ENCODE peak calls at places on chromosome 5, in five cellular contexts. T, I, Z, L and G are unnamed samples.

GRCh38 chr5:179486596-179487051 is 63.7 kb upstream of the RUFY1 start:
- DNase-seq in T (no peak), I (no peak), Z (no peak), L (no peak), G (peak)

GRCh38 chr5:176545737-176546509 is 3.2 kb upstream of the CDHR2 start:
- DNase-seq in T (no peak), I (no peak), Z (peak), L (peak), G (no peak)

GRCh38 chr5:150108711-150109605 is 22.6 kb upstream of the CSF1R start:
- DNase-seq in T (no peak), I (no peak), Z (no peak), L (peak), G (no peak)

GRCh38 chr5:5906778-5907177 is 471.6 kb downstream of the MED10 start:
- DNase-seq in T (no peak), I (no peak), Z (no peak), L (no peak), G (no peak)

GRCh38 chr5:93654676-93655075 is 71.7 kb downstream of the NR2F1 start:
- DNase-seq in T (no peak), I (no peak), Z (no peak), L (no peak), G (no peak)

GRCh38 chr5:122385786-122386185 is 73.7 kb downstream of the SNCAIP start:
- DNase-seq in T (no peak), I (no peak), Z (no peak), L (no peak), G (no peak)

GRCh38 chr5:36734422-36734821 is 128.0 kb downstream of the SLC1A3 start:
- DNase-seq in T (no peak), I (no peak), Z (no peak), L (no peak), G (no peak)

GRCh38 chr5:12951846-12952245 is 992.6 kb downstream of the DNAH5 start:
- DNase-seq in T (no peak), I (no peak), Z (no peak), L (no peak), G (no peak)

GRCh38 chr5:24367211-24367610 is 277.6 kb downstream of the CDH10 start:
- DNase-seq in T (no peak), I (no peak), Z (no peak), L (no peak), G (no peak)

GRCh38 chr5:52690236-52690685 is 97.5 kb upstream of the ITGA1 start:
- DNase-seq in T (no peak), I (no peak), Z (no peak), L (no peak), G (no peak)

GRCh38 chr5:80276186-80276585 is 20.3 kb upstream of the SERINC5 start:
- DNase-seq in T (no peak), I (no peak), Z (no peak), L (no peak), G (no peak)

GRCh38 chr5:6496636-6497035 is 48.0 kb downstream of the UBE2QL1 start:
- DNase-seq in T (no peak), I (no peak), Z (no peak), L (no peak), G (no peak)

GRCh38 chr5:181221105-181221791 is 1.8 kb upstream of the TRIM41 start:
- DNase-seq in T (peak), I (no peak), Z (peak), L (no peak), G (no peak)

GRCh38 chr5:134515801-134516200 is 9.7 kb upstream of the JADE2 start:
- DNase-seq in T (no peak), I (no peak), Z (no peak), L (no peak), G (no peak)

GRCh38 chr5:60487466-60487865 is 212.5 kb downstream of the DEPDC1B start:
- DNase-seq in T (no peak), I (no peak), Z (no peak), L (no peak), G (no peak)

GRCh38 chr5:139272471-139273321 is 20.8 kb upstream of the MATR3 start:
- DNase-seq in T (no peak), I (no peak), Z (peak), L (no peak), G (peak)

GRCh38 chr5:172707285-172708182 is 63.5 kb downstream of the DUSP1 start:
- DNase-seq in T (no peak), I (no peak), Z (no peak), L (no peak), G (no peak)

GRCh38 chr5:41510176-41510831 is at the start of gene PLCXD3:
- DNase-seq in T (no peak), I (peak), Z (no peak), L (peak), G (peak)

GRCh38 chr5:139669681-139670368 is 21.7 kb downstream of the CXXC5 start:
- DNase-seq in T (no peak), I (peak), Z (peak), L (peak), G (peak)

GRCh38 chr5:57749396-57749795 is 266.8 kb upstream of the ACTBL2 start:
- DNase-seq in T (no peak), I (no peak), Z (no peak), L (no peak), G (no peak)

GRCh38 chr5:56910123-56910951 is 941 bp downstream of the SETD9 start:
- DNase-seq in T (peak), I (peak), Z (peak), L (peak), G (peak)

GRCh38 chr5:73950441-73950873 is 324.5 kb downstream of the ARHGEF28 start:
- DNase-seq in T (no peak), I (no peak), Z (no peak), L (no peak), G (no peak)

GRCh38 chr5:39100851-39101396 is 26.7 kb upstream of the RICTOR start:
- DNase-seq in T (no peak), I (no peak), Z (no peak), L (no peak), G (no peak)

GRCh38 chr5:160342413-160342941 is 27.9 kb downstream of the C1QTNF2 start:
- DNase-seq in T (no peak), I (no peak), Z (no peak), L (peak), G (no peak)

GRCh38 chr5:125835293-125836172 is 587.7 kb upstream of the GRAMD2B start:
- DNase-seq in T (peak), I (peak), Z (peak), L (peak), G (peak)

GRCh38 chr5:132662925-132663770 is 5.2 kb downstream of the IL13 start:
- DNase-seq in T (no peak), I (no peak), Z (no peak), L (peak), G (no peak)

GRCh38 chr5:109868737-109869136 is 179.0 kb downstream of the MAN2A1 start:
- DNase-seq in T (no peak), I (no peak), Z (no peak), L (no peak), G (no peak)

GRCh38 chr5:31434898-31435297 is 97.0 kb downstream of the DROSHA start:
- DNase-seq in T (no peak), I (no peak), Z (no peak), L (no peak), G (no peak)

GRCh38 chr5:179796877-179797608 is 3.3 kb downstream of the LTC4S start:
- DNase-seq in T (no peak), I (peak), Z (no peak), L (no peak), G (peak)

GRCh38 chr5:120463991-120464626 is at the start of gene PRR16:
- DNase-seq in T (no peak), I (peak), Z (peak), L (peak), G (peak)

GRCh38 chr5:36875789-36876388 is 680 bp upstream of the NIPBL start:
- DNase-seq in T (peak), I (peak), Z (peak), L (peak), G (peak)

GRCh38 chr5:18264126-18264882 is 630.0 kb downstream of the TAF11L14 start:
- DNase-seq in T (no peak), I (no peak), Z (no peak), L (no peak), G (no peak)

GRCh38 chr5:101676646-101677045 is 619.4 kb downstream of the SLCO4C1 start:
- DNase-seq in T (no peak), I (no peak), Z (no peak), L (no peak), G (no peak)

GRCh38 chr5:141492168-141492885 is 3.4 kb downstream of the PCDHGC5 start:
- DNase-seq in T (no peak), I (no peak), Z (no peak), L (no peak), G (no peak)

GRCh38 chr5:72179816-72180440 is 72.7 kb downstream of the MAP1B start:
- DNase-seq in T (no peak), I (no peak), Z (no peak), L (no peak), G (no peak)
- H3K27ac ChIP-seq in T (peak), I (peak), Z (peak), L (peak), G (no peak)

DNA sequence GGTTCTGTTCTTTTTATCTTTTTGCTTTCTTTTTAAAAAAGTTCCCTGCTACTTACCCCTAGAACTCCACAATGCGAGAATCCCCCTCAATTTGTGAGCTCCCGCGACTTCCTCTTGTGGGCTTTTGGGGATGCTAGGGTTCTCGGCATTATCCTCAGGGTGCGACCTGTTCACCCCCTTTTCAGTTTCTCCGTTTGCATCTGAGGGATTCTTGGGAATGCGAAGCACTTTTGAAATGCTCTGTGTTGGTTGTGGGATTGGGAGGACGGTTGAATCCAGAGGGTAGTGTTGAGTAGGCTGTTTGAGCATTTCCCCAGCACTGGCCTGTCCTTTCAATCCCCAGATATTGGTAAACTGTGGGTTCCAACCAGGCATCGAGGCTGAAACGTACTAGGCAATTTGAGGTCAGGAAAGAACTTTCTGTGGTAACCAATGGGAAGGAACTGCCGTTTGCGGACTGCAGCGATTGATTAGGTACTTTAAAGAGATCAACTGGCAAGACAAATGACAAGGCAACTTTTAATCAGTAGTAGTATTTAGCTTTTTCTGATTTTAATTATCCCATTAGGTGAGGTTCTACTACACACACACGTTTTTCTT is 415 bp downstream of the XRCC4 start:
- DNase-seq in T (no peak), I (no peak), Z (peak), L (no peak), G (no peak)
- TF ChIP-seq POLR2A in T (no peak), I (no peak), Z (no peak), L (no peak), G (no peak)

GRCh38 chr5:7801898-7802614 is 48.9 kb downstream of the CFAP90 start:
- DNase-seq in T (no peak), I (no peak), Z (no peak), L (no peak), G (no peak)

GRCh38 chr5:7802855-7803254 is 48.1 kb downstream of the CFAP90 start:
- DNase-seq in T (no peak), I (no peak), Z (no peak), L (no peak), G (no peak)

GRCh38 chr5:7808998-7809397 is 41.9 kb downstream of the CFAP90 start:
- DNase-seq in T (no peak), I (no peak), Z (no peak), L (no peak), G (no peak)

DNA sequence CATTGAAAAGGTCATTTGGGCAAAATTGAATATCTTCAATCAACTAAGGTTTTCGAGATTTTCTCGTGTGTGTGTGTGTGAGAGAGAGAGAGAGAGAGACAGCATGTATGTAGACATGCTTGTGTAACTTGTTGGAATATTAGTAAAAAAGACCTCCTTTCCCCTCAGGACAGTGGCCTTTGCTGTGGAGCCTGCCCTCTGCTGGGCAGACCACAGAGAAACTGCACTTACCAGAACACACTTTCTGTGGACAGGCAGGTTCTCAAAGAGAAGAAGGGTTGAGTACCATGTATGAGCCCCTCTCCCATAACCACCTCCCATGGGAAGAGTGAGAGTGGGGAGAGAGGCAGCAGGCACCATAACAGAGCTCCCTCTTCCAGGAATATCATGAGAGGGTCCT is 45.6 kb downstream of the CFAP90 start:
- DNase-seq in T (no peak), I (no peak), Z (no peak), L (no peak), G (no peak)
- H3K27ac ChIP-seq in T (no peak), I (no peak), Z (no peak), L (no peak), G (no peak)

DNA sequence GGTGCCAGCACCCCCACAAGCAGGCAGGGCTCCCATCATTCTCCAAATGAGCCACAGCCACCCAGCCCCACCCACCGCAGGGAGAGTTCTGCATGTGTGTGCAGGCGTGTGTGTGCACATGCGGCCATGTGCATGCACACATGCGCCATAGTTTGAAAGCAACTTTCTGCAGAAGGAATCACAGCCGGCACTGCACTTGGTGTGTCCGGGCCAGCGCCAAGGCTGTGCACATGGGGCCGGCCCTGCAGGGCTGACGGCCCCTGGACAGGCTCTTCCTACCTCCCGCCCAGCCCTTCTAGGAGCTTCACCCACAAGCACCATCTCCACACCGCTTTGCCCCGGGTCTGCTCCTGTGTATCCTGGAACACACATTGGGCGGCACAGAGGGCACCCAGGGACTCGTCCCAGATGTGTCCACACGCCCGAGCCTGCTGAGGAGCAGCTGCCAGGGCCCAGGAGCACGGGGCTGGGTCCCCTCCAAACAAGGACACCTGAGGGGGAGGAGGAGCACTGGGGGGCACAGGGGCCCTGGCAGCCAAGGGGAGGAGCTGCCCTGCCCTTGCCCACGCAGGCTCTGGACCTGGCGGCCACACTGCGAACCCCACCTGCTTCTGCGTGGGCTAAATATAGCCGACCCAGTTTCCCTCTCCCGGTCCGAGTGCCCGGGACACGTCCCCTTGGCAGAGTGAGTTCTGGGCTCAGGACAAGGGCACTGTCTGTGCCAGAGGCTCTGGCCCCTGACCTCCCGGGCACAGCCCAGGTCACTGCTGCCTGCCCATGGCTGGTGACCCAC is 19.1 kb downstream of the TPPP start:
- DNase-seq in T (no peak), I (peak), Z (no peak), L (no peak), G (no peak)
- TF ChIP-seq POLR2A in T (no peak), I (no peak), Z (no peak), L (no peak), G (no peak)

GRCh38 chr5:14716755-14717752 is 52.5 kb downstream of the OTULIN start:
- DNase-seq in T (no peak), I (no peak), Z (no peak), L (no peak), G (no peak)
- H3K27ac ChIP-seq in T (no peak), I (no peak), Z (no peak), L (no peak), G (no peak)

GRCh38 chr5:68428232-68428811 is 212.8 kb downstream of the PIK3R1 start:
- DNase-seq in T (no peak), I (no peak), Z (no peak), L (no peak), G (no peak)
- TF ChIP-seq POLR2A in T (no peak), I (no peak), Z (no peak), L (no peak), G (no peak)